ENCODE peak calls at places on chromosomes 16 and 17, in seven cellular contexts. One of them, this sample, is unnamed.

GRCh38 chr17:74011963-74012362 is 191.5 kb upstream of the RPL38 start:
- DNase-seq in left lung: no peak
- DNase-seq in fibroblast of mammary gland: no peak
- DNase-seq in esophagus squamous epithelium: no peak
- DNase-seq in upper lobe of right lung: no peak
- DNase-seq in B cell: no peak
- DNase-seq in heart right ventricle: no peak
- DNase-seq in this sample: no peak

GRCh38 chr16:75244844-75245758 is 6.3 kb downstream of the BCAR1 start:
- DNase-seq in heart right ventricle: peak; percentile 83
- DNase-seq in upper lobe of right lung: peak; percentile 90
- DNase-seq in esophagus squamous epithelium: no peak
- DNase-seq in left lung: peak; percentile 82
- DNase-seq in fibroblast of mammary gland: peak; percentile 93
- DNase-seq in B cell: no peak
- DNase-seq in this sample: peak; percentile 70

GRCh38 chr17:42937712-42938596 is 26.3 kb downstream of the AARSD1 start:
- DNase-seq in left lung: no peak
- DNase-seq in fibroblast of mammary gland: peak; percentile 66
- DNase-seq in upper lobe of right lung: no peak
- DNase-seq in B cell: no peak
- DNase-seq in heart right ventricle: no peak
- DNase-seq in esophagus squamous epithelium: no peak
- DNase-seq in this sample: peak; percentile 52

GRCh38 chr17:78144146-78144719 is 2.0 kb upstream of the C17orf99 start:
- DNase-seq in esophagus squamous epithelium: no peak
- DNase-seq in B cell: no peak
- DNase-seq in left lung: peak; percentile 90
- DNase-seq in fibroblast of mammary gland: peak; percentile 86
- DNase-seq in upper lobe of right lung: peak; percentile 91
- DNase-seq in heart right ventricle: peak; percentile 90
- DNase-seq in this sample: no peak

GRCh38 chr16:20249247-20249646 is 78.1 kb downstream of the GP2 start:
- DNase-seq in upper lobe of right lung: no peak
- DNase-seq in heart right ventricle: no peak
- DNase-seq in esophagus squamous epithelium: no peak
- DNase-seq in B cell: no peak
- DNase-seq in left lung: no peak
- DNase-seq in fibroblast of mammary gland: no peak
- DNase-seq in this sample: no peak

GRCh38 chr17:38728290-38728831 is 1.8 kb upstream of the CISD3 start:
- DNase-seq in B cell: peak; percentile 71
- DNase-seq in heart right ventricle: no peak
- DNase-seq in esophagus squamous epithelium: no peak
- DNase-seq in fibroblast of mammary gland: no peak
- DNase-seq in upper lobe of right lung: no peak
- DNase-seq in left lung: no peak
- DNase-seq in this sample: no peak

GRCh38 chr17:67390646-67391480 is 13.8 kb downstream of the PITPNC1 start:
- DNase-seq in B cell: peak; percentile 45
- DNase-seq in left lung: peak; percentile 49
- DNase-seq in heart right ventricle: no peak
- DNase-seq in fibroblast of mammary gland: peak; percentile 99
- DNase-seq in esophagus squamous epithelium: no peak
- DNase-seq in upper lobe of right lung: no peak
- DNase-seq in this sample: peak; percentile 81

GRCh38 chr17:71004413-71004812 is 835.1 kb downstream of the KCNJ2 start:
- DNase-seq in fibroblast of mammary gland: no peak
- DNase-seq in heart right ventricle: no peak
- DNase-seq in esophagus squamous epithelium: no peak
- DNase-seq in B cell: no peak
- DNase-seq in upper lobe of right lung: no peak
- DNase-seq in left lung: no peak
- DNase-seq in this sample: no peak

GRCh38 chr17:55053855-55054254 is 85.3 kb downstream of the STXBP4 start:
- DNase-seq in esophagus squamous epithelium: no peak
- DNase-seq in fibroblast of mammary gland: peak; percentile 16
- DNase-seq in B cell: no peak
- DNase-seq in heart right ventricle: no peak
- DNase-seq in upper lobe of right lung: no peak
- DNase-seq in left lung: no peak
- DNase-seq in this sample: no peak

GRCh38 chr16:31008154-31008950 is 2.1 kb downstream of the STX1B start:
- DNase-seq in B cell: no peak
- DNase-seq in upper lobe of right lung: no peak
- DNase-seq in fibroblast of mammary gland: peak; percentile 70
- DNase-seq in esophagus squamous epithelium: no peak
- DNase-seq in heart right ventricle: no peak
- DNase-seq in left lung: no peak
- DNase-seq in this sample: no peak

GRCh38 chr16:21650517-21650916 is 1.9 kb downstream of the IGSF6 start:
- DNase-seq in esophagus squamous epithelium: no peak
- DNase-seq in B cell: no peak
- DNase-seq in left lung: no peak
- DNase-seq in heart right ventricle: no peak
- DNase-seq in upper lobe of right lung: no peak
- DNase-seq in fibroblast of mammary gland: no peak
- DNase-seq in this sample: no peak

GRCh38 chr17:49901460-49902331 is 53.8 kb upstream of the TAC4 start:
- DNase-seq in heart right ventricle: no peak
- DNase-seq in esophagus squamous epithelium: no peak
- DNase-seq in fibroblast of mammary gland: no peak
- DNase-seq in B cell: no peak
- DNase-seq in left lung: no peak
- DNase-seq in upper lobe of right lung: peak; percentile 75
- DNase-seq in this sample: no peak

GRCh38 chr17:64146418-64147109 is 16.6 kb upstream of the ERN1 start:
- DNase-seq in heart right ventricle: peak; percentile 60
- DNase-seq in esophagus squamous epithelium: no peak
- DNase-seq in B cell: no peak
- DNase-seq in upper lobe of right lung: peak; percentile 82
- DNase-seq in fibroblast of mammary gland: peak; percentile 76
- DNase-seq in left lung: peak; percentile 68
- DNase-seq in this sample: peak; percentile 29

GRCh38 chr16:15975172-15975571 is 25.8 kb downstream of the ABCC1 start:
- DNase-seq in upper lobe of right lung: no peak
- DNase-seq in B cell: no peak
- DNase-seq in left lung: no peak
- DNase-seq in fibroblast of mammary gland: no peak
- DNase-seq in esophagus squamous epithelium: no peak
- DNase-seq in heart right ventricle: no peak
- DNase-seq in this sample: no peak

GRCh38 chr16:89256651-89257254 is 39.2 kb downstream of the ZNF778 start:
- DNase-seq in B cell: no peak
- DNase-seq in esophagus squamous epithelium: no peak
- DNase-seq in upper lobe of right lung: no peak
- DNase-seq in fibroblast of mammary gland: peak; percentile 65
- DNase-seq in heart right ventricle: no peak
- DNase-seq in left lung: peak; percentile 65
- DNase-seq in this sample: peak; percentile 40

GRCh38 chr17:55705847-55706246 is 16.8 kb downstream of the TMEM100 start:
- DNase-seq in upper lobe of right lung: no peak
- DNase-seq in left lung: no peak
- DNase-seq in esophagus squamous epithelium: no peak
- DNase-seq in fibroblast of mammary gland: no peak
- DNase-seq in B cell: no peak
- DNase-seq in heart right ventricle: no peak
- DNase-seq in this sample: peak; percentile 12

GRCh38 chr17:292531-293382 is 59.9 kb downstream of the RPH3AL start:
- DNase-seq in heart right ventricle: no peak
- DNase-seq in left lung: peak; percentile 12
- DNase-seq in B cell: no peak
- DNase-seq in esophagus squamous epithelium: no peak
- DNase-seq in upper lobe of right lung: peak; percentile 55
- DNase-seq in fibroblast of mammary gland: no peak
- DNase-seq in this sample: no peak

GRCh38 chr17:82848022-82848592 is 8.3 kb upstream of the ZNF750 start:
- DNase-seq in esophagus squamous epithelium: no peak
- DNase-seq in heart right ventricle: peak; percentile 50
- DNase-seq in upper lobe of right lung: peak; percentile 89
- DNase-seq in B cell: no peak
- DNase-seq in left lung: peak; percentile 78
- DNase-seq in fibroblast of mammary gland: peak; percentile 72
- DNase-seq in this sample: no peak

GRCh38 chr17:34616148-34616547 is 36.8 kb downstream of the TMEM132E start:
- DNase-seq in esophagus squamous epithelium: no peak
- DNase-seq in upper lobe of right lung: no peak
- DNase-seq in heart right ventricle: no peak
- DNase-seq in B cell: no peak
- DNase-seq in left lung: no peak
- DNase-seq in fibroblast of mammary gland: no peak
- DNase-seq in this sample: no peak

GRCh38 chr17:68740555-68741447 is 139.6 kb upstream of the FAM20A start:
- DNase-seq in heart right ventricle: no peak
- DNase-seq in esophagus squamous epithelium: no peak
- DNase-seq in left lung: no peak
- DNase-seq in B cell: no peak
- DNase-seq in fibroblast of mammary gland: no peak
- DNase-seq in upper lobe of right lung: no peak
- DNase-seq in this sample: no peak

GRCh38 chr16:87664792-87665191 is 62.5 kb downstream of the JPH3 start:
- DNase-seq in heart right ventricle: no peak
- DNase-seq in left lung: no peak
- DNase-seq in upper lobe of right lung: no peak
- DNase-seq in fibroblast of mammary gland: no peak
- DNase-seq in esophagus squamous epithelium: no peak
- DNase-seq in B cell: no peak
- DNase-seq in this sample: no peak

GRCh38 chr17:82239926-82240505 is 11.2 kb downstream of the SLC16A3 start:
- DNase-seq in heart right ventricle: no peak
- DNase-seq in fibroblast of mammary gland: no peak
- DNase-seq in upper lobe of right lung: no peak
- DNase-seq in left lung: no peak
- DNase-seq in esophagus squamous epithelium: no peak
- DNase-seq in B cell: no peak
- DNase-seq in this sample: no peak

DNA sequence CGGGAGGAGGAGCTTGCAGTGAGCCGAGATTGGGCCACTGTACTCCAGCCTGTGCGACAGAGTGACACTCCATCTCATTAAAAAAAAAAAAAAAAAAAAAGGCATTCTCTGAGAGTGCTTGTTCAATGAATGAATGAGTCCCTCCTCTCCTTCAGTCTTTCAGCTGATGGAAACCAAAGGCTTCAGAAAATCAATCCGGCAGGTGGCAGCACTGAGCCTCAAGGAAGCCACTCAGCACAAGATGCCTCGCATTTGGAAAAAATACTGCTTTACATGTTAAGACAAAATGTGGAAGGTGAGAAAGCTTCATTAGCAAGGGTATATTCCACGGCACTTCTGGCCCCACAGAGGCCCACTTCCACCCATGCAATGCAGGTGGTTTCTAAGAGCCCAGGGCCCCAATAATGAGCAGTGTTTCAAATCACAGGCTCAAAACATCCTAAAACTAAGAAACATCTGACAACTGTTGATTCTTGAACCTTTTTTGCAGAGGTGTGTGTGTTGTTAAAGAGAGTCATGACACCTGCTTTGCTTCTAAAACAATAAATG is 33.9 kb upstream of the SLC25A19 start:
- DNase-seq in heart right ventricle: peak; percentile 71
- DNase-seq in left lung: peak; percentile 84
- DNase-seq in B cell: peak; percentile 90
- DNase-seq in esophagus squamous epithelium: no peak
- DNase-seq in fibroblast of mammary gland: peak; percentile 88
- DNase-seq in upper lobe of right lung: peak; percentile 83
- DNase-seq in this sample: peak; percentile 49
- TF ChIP-seq CTCF in heart right ventricle: peak; percentile 80
- TF ChIP-seq CTCF in left lung: peak; percentile 79
- TF ChIP-seq CTCF in B cell: peak; percentile 87
- TF ChIP-seq CTCF in esophagus squamous epithelium: peak; percentile 87
- TF ChIP-seq CTCF in fibroblast of mammary gland: peak; percentile 86
- TF ChIP-seq CTCF in upper lobe of right lung: peak; percentile 76
- TF ChIP-seq CTCF in this sample: peak; percentile 77

GRCh38 chr16:57906385-57907316 is 64.3 kb downstream of the CNGB1 start:
- DNase-seq in fibroblast of mammary gland: no peak
- DNase-seq in left lung: no peak
- DNase-seq in upper lobe of right lung: no peak
- DNase-seq in esophagus squamous epithelium: no peak
- DNase-seq in heart right ventricle: peak; percentile 25
- DNase-seq in B cell: peak; percentile 48
- DNase-seq in this sample: no peak
- TF ChIP-seq CTCF in fibroblast of mammary gland: peak; percentile 44
- TF ChIP-seq CTCF in left lung: peak; percentile 33
- TF ChIP-seq CTCF in upper lobe of right lung: peak; percentile 54
- TF ChIP-seq CTCF in esophagus squamous epithelium: peak; percentile 24
- TF ChIP-seq CTCF in heart right ventricle: peak; percentile 67
- TF ChIP-seq CTCF in B cell: peak; percentile 35
- TF ChIP-seq CTCF in this sample: peak; percentile 50

GRCh38 chr16:73683804-73684203 is 612.8 kb upstream of the PSMD7 start:
- DNase-seq in B cell: no peak
- DNase-seq in esophagus squamous epithelium: no peak
- DNase-seq in left lung: no peak
- DNase-seq in heart right ventricle: no peak
- DNase-seq in upper lobe of right lung: no peak
- DNase-seq in fibroblast of mammary gland: no peak
- DNase-seq in this sample: no peak
- TF ChIP-seq CTCF in B cell: no peak
- TF ChIP-seq CTCF in esophagus squamous epithelium: no peak
- TF ChIP-seq CTCF in left lung: no peak
- TF ChIP-seq CTCF in heart right ventricle: no peak
- TF ChIP-seq CTCF in upper lobe of right lung: no peak
- TF ChIP-seq CTCF in fibroblast of mammary gland: no peak
- TF ChIP-seq CTCF in this sample: no peak

GRCh38 chr16:27195941-27196595 is 7.3 kb upstream of the KDM8 start:
- DNase-seq in left lung: no peak
- DNase-seq in esophagus squamous epithelium: no peak
- DNase-seq in upper lobe of right lung: no peak
- DNase-seq in B cell: no peak
- DNase-seq in fibroblast of mammary gland: no peak
- DNase-seq in heart right ventricle: no peak
- DNase-seq in this sample: no peak

GRCh38 chr16:27199747-27200146 is 3.6 kb upstream of the KDM8 start:
- DNase-seq in heart right ventricle: no peak
- DNase-seq in B cell: peak; percentile 77
- DNase-seq in fibroblast of mammary gland: no peak
- DNase-seq in left lung: no peak
- DNase-seq in upper lobe of right lung: no peak
- DNase-seq in esophagus squamous epithelium: no peak
- DNase-seq in this sample: peak; percentile 63

GRCh38 chr16:27198451-27199234 is 4.7 kb upstream of the KDM8 start:
- DNase-seq in upper lobe of right lung: no peak
- DNase-seq in left lung: no peak
- DNase-seq in esophagus squamous epithelium: no peak
- DNase-seq in fibroblast of mammary gland: no peak
- DNase-seq in B cell: no peak
- DNase-seq in heart right ventricle: no peak
- DNase-seq in this sample: no peak

GRCh38 chr16:27197004-27197403 is 6.3 kb upstream of the KDM8 start:
- DNase-seq in left lung: no peak
- DNase-seq in fibroblast of mammary gland: no peak
- DNase-seq in esophagus squamous epithelium: no peak
- DNase-seq in heart right ventricle: no peak
- DNase-seq in B cell: no peak
- DNase-seq in upper lobe of right lung: no peak
- DNase-seq in this sample: no peak

DNA sequence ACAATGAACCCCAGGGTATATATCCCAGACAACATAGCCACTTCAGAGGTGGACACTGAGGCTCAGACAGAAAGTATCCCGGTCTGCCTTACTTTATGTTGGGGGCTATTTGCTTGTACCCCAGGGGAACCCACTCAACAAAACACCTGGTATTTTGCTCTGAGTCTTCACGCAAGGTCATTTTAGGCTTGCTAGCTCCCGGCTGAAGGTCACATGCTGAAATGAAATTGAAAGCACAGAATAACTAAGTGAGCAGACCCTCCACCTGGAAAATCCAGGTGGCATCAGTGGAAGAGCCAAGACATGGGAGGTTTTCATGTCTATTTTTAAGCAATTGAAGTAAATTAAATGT is 4.1 kb upstream of the KDM8 start:
- DNase-seq in B cell: no peak
- DNase-seq in upper lobe of right lung: no peak
- DNase-seq in heart right ventricle: no peak
- DNase-seq in esophagus squamous epithelium: no peak
- DNase-seq in left lung: no peak
- DNase-seq in fibroblast of mammary gland: no peak
- DNase-seq in this sample: no peak
- TF ChIP-seq CTCF in B cell: no peak
- TF ChIP-seq CTCF in upper lobe of right lung: no peak
- TF ChIP-seq CTCF in heart right ventricle: no peak
- TF ChIP-seq CTCF in esophagus squamous epithelium: no peak
- TF ChIP-seq CTCF in left lung: no peak
- TF ChIP-seq CTCF in fibroblast of mammary gland: no peak
- TF ChIP-seq CTCF in this sample: no peak